ENCODE peak calls at places on chromosomes 11 and 22, in nine cellular contexts. One of them, this sample, is unnamed.

GRCh38 chr11:86292912-86293606 is 9.0 kb upstream of the HIKESHI start:
- DNase-seq in effector memory CD4-positive, alpha-beta T cell: no peak
- DNase-seq in activated CD4-positive, alpha-beta T cell treated with anti-CD3 and anti-CD28 coated beads, Interleukin-2, amount 10 ng/mL, durations not matched to agents 7 days and 5 days: peak
- DNase-seq in NCI-H1092 treated with DMSO at 0.1 percent for 48 hours: no peak
- DNase-seq in IMR-90: no peak
- DNase-seq in activated naive CD4-positive, alpha-beta T cell treated with anti-CD3 and anti-CD28 coated beads, Interleukin-2, amount 10 ng/mL, durations not matched to agents 7 days and 5 days: peak
- DNase-seq in stomach: no peak
- DNase-seq in T-helper 9 cell: no peak
- DNase-seq in GM12891: no peak
- DNase-seq in this sample: no peak

GRCh38 chr22:45107671-45108070 is 56.1 kb upstream of the NUP50 start:
- DNase-seq in effector memory CD4-positive, alpha-beta T cell: no peak
- DNase-seq in NCI-H1092 treated with DMSO at 0.1 percent for 48 hours: no peak
- DNase-seq in activated naive CD4-positive, alpha-beta T cell treated with anti-CD3 and anti-CD28 coated beads, Interleukin-2, amount 10 ng/mL, durations not matched to agents 7 days and 5 days: no peak
- DNase-seq in IMR-90: no peak
- DNase-seq in activated CD4-positive, alpha-beta T cell treated with anti-CD3 and anti-CD28 coated beads, Interleukin-2, amount 10 ng/mL, durations not matched to agents 7 days and 5 days: no peak
- DNase-seq in GM12891: no peak
- DNase-seq in stomach: no peak
- DNase-seq in T-helper 9 cell: no peak
- DNase-seq in this sample: no peak

GRCh38 chr22:49290711-49291110 is 537.0 kb downstream of the BRD1 start:
- DNase-seq in activated naive CD4-positive, alpha-beta T cell treated with anti-CD3 and anti-CD28 coated beads, Interleukin-2, amount 10 ng/mL, durations not matched to agents 7 days and 5 days: no peak
- DNase-seq in IMR-90: no peak
- DNase-seq in NCI-H1092 treated with DMSO at 0.1 percent for 48 hours: no peak
- DNase-seq in stomach: no peak
- DNase-seq in GM12891: no peak
- DNase-seq in activated CD4-positive, alpha-beta T cell treated with anti-CD3 and anti-CD28 coated beads, Interleukin-2, amount 10 ng/mL, durations not matched to agents 7 days and 5 days: no peak
- DNase-seq in T-helper 9 cell: no peak
- DNase-seq in effector memory CD4-positive, alpha-beta T cell: no peak
- DNase-seq in this sample: no peak

GRCh38 chr11:71076021-71076420 is 176.4 kb downstream of the SHANK2 start:
- DNase-seq in NCI-H1092 treated with DMSO at 0.1 percent for 48 hours: no peak
- DNase-seq in IMR-90: no peak
- DNase-seq in GM12891: no peak
- DNase-seq in activated CD4-positive, alpha-beta T cell treated with anti-CD3 and anti-CD28 coated beads, Interleukin-2, amount 10 ng/mL, durations not matched to agents 7 days and 5 days: no peak
- DNase-seq in effector memory CD4-positive, alpha-beta T cell: no peak
- DNase-seq in activated naive CD4-positive, alpha-beta T cell treated with anti-CD3 and anti-CD28 coated beads, Interleukin-2, amount 10 ng/mL, durations not matched to agents 7 days and 5 days: no peak
- DNase-seq in stomach: no peak
- DNase-seq in T-helper 9 cell: no peak
- DNase-seq in this sample: no peak

GRCh38 chr11:35288817-35289541 is 130.4 kb downstream of the SLC1A2 start:
- DNase-seq in effector memory CD4-positive, alpha-beta T cell: no peak
- DNase-seq in NCI-H1092 treated with DMSO at 0.1 percent for 48 hours: no peak
- DNase-seq in activated naive CD4-positive, alpha-beta T cell treated with anti-CD3 and anti-CD28 coated beads, Interleukin-2, amount 10 ng/mL, durations not matched to agents 7 days and 5 days: no peak
- DNase-seq in IMR-90: peak
- DNase-seq in activated CD4-positive, alpha-beta T cell treated with anti-CD3 and anti-CD28 coated beads, Interleukin-2, amount 10 ng/mL, durations not matched to agents 7 days and 5 days: no peak
- DNase-seq in stomach: no peak
- DNase-seq in T-helper 9 cell: no peak
- DNase-seq in GM12891: no peak
- DNase-seq in this sample: no peak

GRCh38 chr22:28799834-28800307 is 498 bp downstream of the XBP1 start:
- DNase-seq in IMR-90: peak
- DNase-seq in effector memory CD4-positive, alpha-beta T cell: no peak
- DNase-seq in T-helper 9 cell: peak
- DNase-seq in activated CD4-positive, alpha-beta T cell treated with anti-CD3 and anti-CD28 coated beads, Interleukin-2, amount 10 ng/mL, durations not matched to agents 7 days and 5 days: peak
- DNase-seq in NCI-H1092 treated with DMSO at 0.1 percent for 48 hours: peak
- DNase-seq in GM12891: no peak
- DNase-seq in activated naive CD4-positive, alpha-beta T cell treated with anti-CD3 and anti-CD28 coated beads, Interleukin-2, amount 10 ng/mL, durations not matched to agents 7 days and 5 days: no peak
- DNase-seq in stomach: peak
- DNase-seq in this sample: peak

GRCh38 chr11:72958790-72959189 is 144.6 kb downstream of the ATG16L2 start:
- DNase-seq in NCI-H1092 treated with DMSO at 0.1 percent for 48 hours: no peak
- DNase-seq in effector memory CD4-positive, alpha-beta T cell: no peak
- DNase-seq in IMR-90: peak
- DNase-seq in activated CD4-positive, alpha-beta T cell treated with anti-CD3 and anti-CD28 coated beads, Interleukin-2, amount 10 ng/mL, durations not matched to agents 7 days and 5 days: no peak
- DNase-seq in stomach: no peak
- DNase-seq in T-helper 9 cell: no peak
- DNase-seq in GM12891: no peak
- DNase-seq in activated naive CD4-positive, alpha-beta T cell treated with anti-CD3 and anti-CD28 coated beads, Interleukin-2, amount 10 ng/mL, durations not matched to agents 7 days and 5 days: no peak
- DNase-seq in this sample: no peak

GRCh38 chr11:45180888-45181594 is 34.6 kb downstream of the PRDM11 start:
- DNase-seq in activated CD4-positive, alpha-beta T cell treated with anti-CD3 and anti-CD28 coated beads, Interleukin-2, amount 10 ng/mL, durations not matched to agents 7 days and 5 days: no peak
- DNase-seq in stomach: peak
- DNase-seq in activated naive CD4-positive, alpha-beta T cell treated with anti-CD3 and anti-CD28 coated beads, Interleukin-2, amount 10 ng/mL, durations not matched to agents 7 days and 5 days: peak
- DNase-seq in IMR-90: peak
- DNase-seq in NCI-H1092 treated with DMSO at 0.1 percent for 48 hours: no peak
- DNase-seq in T-helper 9 cell: peak
- DNase-seq in effector memory CD4-positive, alpha-beta T cell: peak
- DNase-seq in GM12891: no peak
- DNase-seq in this sample: peak